ENCODE peak calls at places on chromosomes 11 and 22, in eight cellular contexts. One of them, this sample, is unnamed.

GRCh38 chr11:1570896-1571759 is 943 bp downstream of the DUSP8 start:
- DNase-seq in epithelial cell of esophagus: no peak
- DNase-seq in nephron progenitor cell: peak; percentile 46
- DNase-seq in IMR-90: no peak
- DNase-seq in heart right ventricle: no peak
- DNase-seq in endothelial cell: peak; percentile 13
- DNase-seq in HFFc6: no peak
- DNase-seq in stomach: no peak
- DNase-seq in this sample: no peak

GRCh38 chr11:122085264-122085663 is 30.8 kb downstream of the BLID start:
- DNase-seq in epithelial cell of esophagus: peak; percentile 37
- DNase-seq in nephron progenitor cell: no peak
- DNase-seq in IMR-90: peak; percentile 95
- DNase-seq in heart right ventricle: no peak
- DNase-seq in endothelial cell: no peak
- DNase-seq in HFFc6: peak; percentile 92
- DNase-seq in stomach: no peak
- DNase-seq in this sample: no peak

GRCh38 chr11:116580828-116581227 is 192.0 kb downstream of the BUD13 start:
- DNase-seq in epithelial cell of esophagus: no peak
- DNase-seq in nephron progenitor cell: peak; percentile 38
- DNase-seq in IMR-90: no peak
- DNase-seq in heart right ventricle: no peak
- DNase-seq in endothelial cell: peak; percentile 15
- DNase-seq in HFFc6: no peak
- DNase-seq in stomach: no peak
- DNase-seq in this sample: no peak

GRCh38 chr11:2955896-2956476 is 26.8 kb upstream of the PHLDA2 start:
- DNase-seq in epithelial cell of esophagus: no peak
- DNase-seq in nephron progenitor cell: no peak
- DNase-seq in IMR-90: peak; percentile 18
- DNase-seq in heart right ventricle: no peak
- DNase-seq in endothelial cell: no peak
- DNase-seq in HFFc6: no peak
- DNase-seq in stomach: no peak
- DNase-seq in this sample: no peak

GRCh38 chr22:29359469-29359868 is 28.9 kb downstream of the AP1B1 start:
- DNase-seq in epithelial cell of esophagus: peak; percentile 45
- DNase-seq in nephron progenitor cell: peak; percentile 57
- DNase-seq in IMR-90: peak; percentile 53
- DNase-seq in heart right ventricle: peak; percentile 64
- DNase-seq in endothelial cell: peak; percentile 54
- DNase-seq in HFFc6: peak; percentile 43
- DNase-seq in stomach: peak; percentile 70
- DNase-seq in this sample: no peak

GRCh38 chr11:36684840-36685800 is 87.1 kb upstream of the RAG2 start:
- DNase-seq in epithelial cell of esophagus: no peak
- DNase-seq in nephron progenitor cell: no peak
- DNase-seq in IMR-90: no peak
- DNase-seq in heart right ventricle: no peak
- DNase-seq in endothelial cell: no peak
- DNase-seq in HFFc6: no peak
- DNase-seq in stomach: no peak
- DNase-seq in this sample: no peak

GRCh38 chr11:57309106-57310059 is 15.4 kb downstream of the TNKS1BP1 start:
- DNase-seq in epithelial cell of esophagus: no peak
- DNase-seq in nephron progenitor cell: no peak
- DNase-seq in IMR-90: no peak
- DNase-seq in heart right ventricle: no peak
- DNase-seq in endothelial cell: no peak
- DNase-seq in HFFc6: no peak
- DNase-seq in stomach: no peak
- DNase-seq in this sample: no peak

GRCh38 chr22:20509344-20510047 is 2.1 kb downstream of the MED15 start:
- DNase-seq in epithelial cell of esophagus: peak; percentile 93
- DNase-seq in nephron progenitor cell: no peak
- DNase-seq in IMR-90: peak; percentile 94
- DNase-seq in heart right ventricle: peak; percentile 90
- DNase-seq in endothelial cell: peak; percentile 62
- DNase-seq in HFFc6: peak; percentile 91
- DNase-seq in stomach: peak; percentile 67
- DNase-seq in this sample: no peak

GRCh38 chr11:44638032-44638431 is 72.6 kb downstream of the CD82 start:
- DNase-seq in epithelial cell of esophagus: peak; percentile 43
- DNase-seq in nephron progenitor cell: no peak
- DNase-seq in IMR-90: no peak
- DNase-seq in heart right ventricle: no peak
- DNase-seq in endothelial cell: no peak
- DNase-seq in HFFc6: no peak
- DNase-seq in stomach: peak; percentile 24
- DNase-seq in this sample: no peak

GRCh38 chr22:47168900-47169800 is 406.7 kb downstream of the TBC1D22A start:
- DNase-seq in epithelial cell of esophagus: no peak
- DNase-seq in nephron progenitor cell: no peak
- DNase-seq in IMR-90: peak; percentile 8
- DNase-seq in heart right ventricle: no peak
- DNase-seq in endothelial cell: no peak
- DNase-seq in HFFc6: no peak
- DNase-seq in stomach: peak; percentile 25
- DNase-seq in this sample: no peak

GRCh38 chr11:35919244-35919643 is 24.6 kb upstream of the LDLRAD3 start:
- DNase-seq in epithelial cell of esophagus: peak; percentile 24
- DNase-seq in nephron progenitor cell: no peak
- DNase-seq in IMR-90: peak; percentile 12
- DNase-seq in heart right ventricle: no peak
- DNase-seq in endothelial cell: no peak
- DNase-seq in HFFc6: no peak
- DNase-seq in stomach: no peak
- DNase-seq in this sample: no peak

GRCh38 chr22:45684169-45684568 is 12.5 kb downstream of the ATXN10 start:
- DNase-seq in epithelial cell of esophagus: no peak
- DNase-seq in nephron progenitor cell: no peak
- DNase-seq in IMR-90: peak; percentile 46
- DNase-seq in heart right ventricle: no peak
- DNase-seq in endothelial cell: no peak
- DNase-seq in HFFc6: no peak
- DNase-seq in stomach: no peak
- DNase-seq in this sample: no peak

GRCh38 chr22:45142376-45142775 is 21.3 kb upstream of the NUP50 start:
- DNase-seq in epithelial cell of esophagus: no peak
- DNase-seq in nephron progenitor cell: no peak
- DNase-seq in IMR-90: no peak
- DNase-seq in heart right ventricle: no peak
- DNase-seq in endothelial cell: no peak
- DNase-seq in HFFc6: no peak
- DNase-seq in stomach: no peak
- DNase-seq in this sample: no peak

GRCh38 chr11:43282607-43283440 is 29.0 kb upstream of the API5 start:
- DNase-seq in epithelial cell of esophagus: peak; percentile 50
- DNase-seq in nephron progenitor cell: peak; percentile 73
- DNase-seq in IMR-90: peak; percentile 16
- DNase-seq in heart right ventricle: no peak
- DNase-seq in endothelial cell: peak; percentile 41
- DNase-seq in HFFc6: peak; percentile 2
- DNase-seq in stomach: no peak
- DNase-seq in this sample: no peak

GRCh38 chr11:75583710-75584658 is 21.9 kb downstream of the SERPINH1 start:
- DNase-seq in epithelial cell of esophagus: no peak
- DNase-seq in nephron progenitor cell: peak; percentile 56
- DNase-seq in IMR-90: peak; percentile 61
- DNase-seq in heart right ventricle: peak; percentile 78
- DNase-seq in endothelial cell: peak; percentile 62
- DNase-seq in HFFc6: no peak
- DNase-seq in stomach: peak; percentile 39
- DNase-seq in this sample: no peak

GRCh38 chr11:69658606-69659450 is 16.3 kb downstream of the LTO1 start:
- DNase-seq in epithelial cell of esophagus: no peak
- DNase-seq in nephron progenitor cell: no peak
- DNase-seq in IMR-90: peak; percentile 23
- DNase-seq in heart right ventricle: no peak
- DNase-seq in endothelial cell: no peak
- DNase-seq in HFFc6: no peak
- DNase-seq in stomach: no peak
- DNase-seq in this sample: no peak

GRCh38 chr22:20571531-20572007 is 64.2 kb downstream of the MED15 start:
- DNase-seq in epithelial cell of esophagus: peak; percentile 36
- DNase-seq in nephron progenitor cell: peak; percentile 64
- DNase-seq in IMR-90: no peak
- DNase-seq in heart right ventricle: peak; percentile 42
- DNase-seq in endothelial cell: peak; percentile 66
- DNase-seq in HFFc6: no peak
- DNase-seq in stomach: peak; percentile 43
- DNase-seq in this sample: no peak

DNA sequence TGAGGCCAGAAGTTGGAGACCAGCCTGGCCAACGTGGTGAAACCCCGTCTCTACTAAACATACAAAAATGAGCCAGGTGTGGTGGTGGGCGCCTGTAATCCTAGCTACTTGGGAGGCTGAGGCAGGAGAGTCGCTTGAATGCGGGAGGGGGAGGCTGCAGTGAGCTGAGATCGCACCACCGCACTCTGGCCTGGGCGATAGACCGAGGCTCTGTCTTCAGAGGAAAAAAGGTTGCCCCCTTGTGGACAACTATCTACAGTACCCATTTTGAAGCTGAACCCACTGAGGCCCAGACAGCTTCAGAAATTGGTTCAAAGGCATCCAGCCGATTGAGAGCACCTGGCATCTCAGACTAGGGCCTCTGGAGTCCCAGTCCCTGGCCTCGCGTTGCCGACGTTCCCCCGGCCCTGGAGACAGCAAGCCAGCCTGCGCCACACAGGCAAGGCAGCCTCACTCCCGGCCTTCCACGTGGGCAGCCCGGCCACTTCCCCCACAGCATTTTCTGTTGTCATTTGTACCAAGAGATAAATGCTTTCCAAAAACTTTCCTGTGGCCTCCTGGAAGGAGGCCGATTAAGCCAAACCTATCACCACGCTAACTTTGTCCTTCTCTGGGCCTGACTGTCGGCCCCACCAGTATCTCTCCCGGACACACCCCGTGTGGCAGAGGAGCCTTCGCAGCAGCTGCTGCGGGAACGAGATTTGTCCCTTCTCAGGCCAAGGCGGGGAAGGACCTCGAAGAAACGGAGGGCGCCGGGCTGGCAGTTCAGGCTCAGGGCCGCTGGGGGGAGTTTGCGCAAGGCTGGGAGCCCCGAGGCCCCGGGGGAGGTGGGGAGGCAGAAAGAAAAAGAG is 82.8 kb downstream of the FLI1 start:
- DNase-seq in epithelial cell of esophagus: peak; percentile 34
- DNase-seq in nephron progenitor cell: peak; percentile 78
- DNase-seq in IMR-90: peak; percentile 33
- DNase-seq in heart right ventricle: peak; percentile 67
- DNase-seq in endothelial cell: peak; percentile 49
- DNase-seq in HFFc6: no peak
- DNase-seq in stomach: peak; percentile 49
- DNase-seq in this sample: no peak
- TF ChIP-seq CTCF in epithelial cell of esophagus: peak; percentile 55
- TF ChIP-seq CTCF in nephron progenitor cell: peak; percentile 64
- TF ChIP-seq CTCF in IMR-90: peak; percentile 59
- TF ChIP-seq CTCF in heart right ventricle: peak; percentile 49
- TF ChIP-seq CTCF in endothelial cell: peak; percentile 77
- TF ChIP-seq CTCF in HFFc6: peak; percentile 71
- TF ChIP-seq CTCF in stomach: peak; percentile 6
- TF ChIP-seq CTCF in this sample: peak; percentile 48

DNA sequence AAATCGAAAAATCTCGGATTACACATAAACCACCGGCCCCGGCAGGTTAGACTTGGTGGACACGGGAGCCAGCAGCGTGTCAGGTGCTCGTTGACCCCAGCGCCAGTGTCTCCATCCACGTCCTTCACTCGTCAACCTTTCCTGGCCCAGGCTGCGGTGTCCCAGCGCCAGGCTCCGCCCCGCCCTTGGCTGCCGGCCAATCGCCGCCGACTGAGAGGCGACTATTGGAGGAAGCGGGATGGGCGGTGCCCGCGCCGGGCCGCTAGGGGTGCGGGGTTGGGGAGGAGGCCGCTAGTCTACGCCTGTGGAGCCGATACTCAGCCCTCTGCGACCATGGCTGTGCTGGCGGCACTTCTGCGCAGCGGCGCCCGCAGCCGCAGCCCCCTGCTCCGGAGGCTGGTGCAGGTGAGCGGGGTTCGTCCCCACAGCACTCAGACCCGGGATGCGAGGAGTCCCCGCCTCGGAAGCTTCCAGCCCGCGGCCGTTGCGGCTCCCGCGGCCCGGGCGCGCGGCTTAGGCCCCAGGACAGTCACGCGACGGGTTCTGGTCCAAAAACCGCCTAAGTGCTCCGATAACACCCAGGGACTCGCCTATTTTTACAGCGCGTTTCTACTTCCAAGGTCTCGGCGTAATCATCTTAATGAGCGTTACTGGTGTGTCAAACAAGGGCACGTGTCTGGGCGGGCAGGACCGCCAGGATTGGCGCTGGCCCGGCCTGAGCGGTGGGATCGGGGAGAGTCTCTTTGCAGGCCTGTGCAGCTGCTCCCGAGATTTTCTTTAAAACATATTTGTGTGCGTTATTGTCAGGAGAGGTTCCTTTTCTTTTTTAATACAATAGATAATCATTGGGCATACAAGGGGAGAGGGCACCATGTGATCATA is at the start of gene ACAT1:
- DNase-seq in epithelial cell of esophagus: peak; percentile 91
- DNase-seq in nephron progenitor cell: peak; percentile 96
- DNase-seq in IMR-90: peak; percentile 82
- DNase-seq in heart right ventricle: peak; percentile 98
- DNase-seq in endothelial cell: peak; percentile 92
- DNase-seq in HFFc6: peak; percentile 85
- DNase-seq in stomach: peak; percentile 99
- DNase-seq in this sample: peak; percentile 98
- TF ChIP-seq CTCF in epithelial cell of esophagus: peak; percentile 16
- TF ChIP-seq CTCF in nephron progenitor cell: no peak
- TF ChIP-seq CTCF in IMR-90: peak; percentile 18
- TF ChIP-seq CTCF in heart right ventricle: peak; percentile 36
- TF ChIP-seq CTCF in endothelial cell: peak; percentile 44
- TF ChIP-seq CTCF in HFFc6: peak; percentile 71
- TF ChIP-seq CTCF in stomach: peak; percentile 29
- TF ChIP-seq CTCF in this sample: peak; percentile 38

DNA sequence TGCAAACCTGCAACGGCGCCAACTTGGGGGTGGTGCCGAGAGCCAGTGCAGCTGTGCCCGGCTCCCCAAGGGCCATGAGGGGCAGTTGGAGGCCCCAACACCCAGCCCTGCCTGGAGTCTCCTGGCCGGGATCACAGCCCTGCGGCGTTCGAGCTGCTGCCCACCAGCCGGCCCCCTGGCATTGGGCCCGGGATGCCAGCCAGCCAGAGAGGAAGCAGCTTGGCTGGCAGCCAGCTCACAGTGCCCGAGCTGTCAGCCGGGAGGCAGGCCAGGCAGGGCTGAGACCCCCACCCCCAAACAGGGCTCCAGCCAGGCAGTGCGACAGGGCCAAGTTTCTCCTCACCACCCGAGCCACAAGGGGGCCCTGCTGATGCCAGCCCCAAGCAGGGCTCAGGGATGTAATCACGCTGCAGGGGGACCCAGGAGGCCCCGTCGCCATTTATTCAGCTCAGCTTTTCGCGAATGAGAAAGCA is 26.0 kb upstream of the TCF20 start:
- DNase-seq in epithelial cell of esophagus: no peak
- DNase-seq in nephron progenitor cell: no peak
- DNase-seq in IMR-90: no peak
- DNase-seq in heart right ventricle: peak; percentile 38
- DNase-seq in endothelial cell: no peak
- DNase-seq in HFFc6: no peak
- DNase-seq in stomach: peak; percentile 30
- DNase-seq in this sample: no peak
- TF ChIP-seq CTCF in epithelial cell of esophagus: peak; percentile 25
- TF ChIP-seq CTCF in nephron progenitor cell: no peak
- TF ChIP-seq CTCF in IMR-90: no peak
- TF ChIP-seq CTCF in heart right ventricle: peak; percentile 18
- TF ChIP-seq CTCF in endothelial cell: no peak
- TF ChIP-seq CTCF in HFFc6: peak; percentile 24
- TF ChIP-seq CTCF in stomach: no peak
- TF ChIP-seq CTCF in this sample: no peak

GRCh38 chr22:24108073-24108472 is 73.2 kb upstream of the SUSD2 start:
- DNase-seq in epithelial cell of esophagus: no peak
- DNase-seq in nephron progenitor cell: no peak
- DNase-seq in IMR-90: no peak
- DNase-seq in heart right ventricle: no peak
- DNase-seq in endothelial cell: no peak
- DNase-seq in HFFc6: no peak
- DNase-seq in stomach: no peak
- DNase-seq in this sample: no peak
- TF ChIP-seq CTCF in epithelial cell of esophagus: no peak
- TF ChIP-seq CTCF in nephron progenitor cell: no peak
- TF ChIP-seq CTCF in IMR-90: no peak
- TF ChIP-seq CTCF in heart right ventricle: no peak
- TF ChIP-seq CTCF in endothelial cell: no peak
- TF ChIP-seq CTCF in HFFc6: no peak
- TF ChIP-seq CTCF in stomach: no peak
- TF ChIP-seq CTCF in this sample: no peak

This sample was measured in osteocyte.